ENCODE peak calls at places on chromosomes 13 and 19, in nine cellular contexts. One of them, this sample, is unnamed.

GRCh38 chr13:84131249-84131648 is 249.0 kb upstream of the SLITRK1 start:
- DNase-seq in neural progenitor cell: no peak
- DNase-seq in right atrium auricular region: no peak
- DNase-seq in GM12865: no peak
- DNase-seq in tibial artery: no peak
- DNase-seq in AG04449: no peak
- DNase-seq in endothelial cell: no peak
- DNase-seq in adrenal gland: no peak
- DNase-seq in lower leg skin: no peak
- DNase-seq in this sample: no peak

GRCh38 chr19:38564981-38565685 is 52.6 kb downstream of the MAP4K1 start:
- DNase-seq in neural progenitor cell: peak
- DNase-seq in right atrium auricular region: no peak
- DNase-seq in GM12865: peak
- DNase-seq in tibial artery: no peak
- DNase-seq in AG04449: no peak
- DNase-seq in endothelial cell: no peak
- DNase-seq in adrenal gland: no peak
- DNase-seq in lower leg skin: no peak
- DNase-seq in this sample: no peak

GRCh38 chr13:98216135-98216565 is 39.1 kb upstream of the RNF113B start:
- DNase-seq in neural progenitor cell: no peak
- DNase-seq in right atrium auricular region: no peak
- DNase-seq in GM12865: peak
- DNase-seq in tibial artery: peak
- DNase-seq in AG04449: no peak
- DNase-seq in endothelial cell: no peak
- DNase-seq in adrenal gland: peak
- DNase-seq in lower leg skin: no peak
- DNase-seq in this sample: no peak

GRCh38 chr13:41457589-41458186 is 338 bp downstream of the RGCC start:
- DNase-seq in neural progenitor cell: no peak
- DNase-seq in right atrium auricular region: no peak
- DNase-seq in GM12865: peak
- DNase-seq in tibial artery: no peak
- DNase-seq in AG04449: no peak
- DNase-seq in endothelial cell: no peak
- DNase-seq in adrenal gland: no peak
- DNase-seq in lower leg skin: no peak
- DNase-seq in this sample: peak

GRCh38 chr13:82358284-82358683 is 1524.0 kb downstream of the SLITRK1 start:
- DNase-seq in neural progenitor cell: no peak
- DNase-seq in right atrium auricular region: no peak
- DNase-seq in GM12865: no peak
- DNase-seq in tibial artery: no peak
- DNase-seq in AG04449: no peak
- DNase-seq in endothelial cell: no peak
- DNase-seq in adrenal gland: no peak
- DNase-seq in lower leg skin: no peak
- DNase-seq in this sample: no peak

GRCh38 chr19:49324801-49325491 is at the start of gene SLC6A16:
- DNase-seq in neural progenitor cell: no peak
- DNase-seq in right atrium auricular region: peak
- DNase-seq in GM12865: no peak
- DNase-seq in tibial artery: no peak
- DNase-seq in AG04449: no peak
- DNase-seq in endothelial cell: no peak
- DNase-seq in adrenal gland: no peak
- DNase-seq in lower leg skin: no peak
- DNase-seq in this sample: peak

GRCh38 chr19:41265376-41266153 is 1.4 kb downstream of the HNRNPUL1 start:
- DNase-seq in neural progenitor cell: peak
- DNase-seq in right atrium auricular region: no peak
- DNase-seq in GM12865: peak
- DNase-seq in tibial artery: no peak
- DNase-seq in AG04449: no peak
- DNase-seq in endothelial cell: peak
- DNase-seq in adrenal gland: peak
- DNase-seq in lower leg skin: peak
- DNase-seq in this sample: peak

GRCh38 chr13:27000686-27001085 is 170.9 kb downstream of the USP12 start:
- DNase-seq in neural progenitor cell: no peak
- DNase-seq in right atrium auricular region: no peak
- DNase-seq in GM12865: no peak
- DNase-seq in tibial artery: no peak
- DNase-seq in AG04449: no peak
- DNase-seq in endothelial cell: no peak
- DNase-seq in adrenal gland: no peak
- DNase-seq in lower leg skin: no peak
- DNase-seq in this sample: no peak

GRCh38 chr13:30234763-30235162 is 72.6 kb downstream of the KATNAL1 start:
- DNase-seq in neural progenitor cell: peak
- DNase-seq in right atrium auricular region: no peak
- DNase-seq in GM12865: no peak
- DNase-seq in tibial artery: no peak
- DNase-seq in AG04449: no peak
- DNase-seq in endothelial cell: no peak
- DNase-seq in adrenal gland: no peak
- DNase-seq in lower leg skin: no peak
- DNase-seq in this sample: no peak

GRCh38 chr13:51425410-51426042 is 27.3 kb downstream of the INTS6 start:
- DNase-seq in neural progenitor cell: no peak
- DNase-seq in right atrium auricular region: no peak
- DNase-seq in GM12865: no peak
- DNase-seq in tibial artery: no peak
- DNase-seq in AG04449: peak
- DNase-seq in endothelial cell: no peak
- DNase-seq in adrenal gland: no peak
- DNase-seq in lower leg skin: no peak
- DNase-seq in this sample: no peak

GRCh38 chr19:8631425-8631819 is 989 bp downstream of the NFILZ start:
- DNase-seq in neural progenitor cell: peak
- DNase-seq in right atrium auricular region: no peak
- DNase-seq in GM12865: no peak
- DNase-seq in tibial artery: no peak
- DNase-seq in AG04449: no peak
- DNase-seq in endothelial cell: no peak
- DNase-seq in adrenal gland: peak
- DNase-seq in lower leg skin: no peak
- DNase-seq in this sample: no peak

GRCh38 chr19:33609353-33609752 is 12.4 kb upstream of the CHST8 start:
- DNase-seq in neural progenitor cell: no peak
- DNase-seq in right atrium auricular region: no peak
- DNase-seq in GM12865: no peak
- DNase-seq in tibial artery: no peak
- DNase-seq in AG04449: no peak
- DNase-seq in endothelial cell: no peak
- DNase-seq in adrenal gland: no peak
- DNase-seq in lower leg skin: no peak
- DNase-seq in this sample: no peak

GRCh38 chr19:53365134-53365898 is at the start of gene ZNF525:
- DNase-seq in neural progenitor cell: peak
- DNase-seq in right atrium auricular region: peak
- DNase-seq in GM12865: peak
- DNase-seq in tibial artery: peak
- DNase-seq in AG04449: no peak
- DNase-seq in endothelial cell: peak
- DNase-seq in adrenal gland: peak
- DNase-seq in lower leg skin: peak
- DNase-seq in this sample: peak

GRCh38 chr19:55297267-55297666 is 13.5 kb downstream of the BRSK1 start:
- DNase-seq in neural progenitor cell: no peak
- DNase-seq in right atrium auricular region: no peak
- DNase-seq in GM12865: no peak
- DNase-seq in tibial artery: no peak
- DNase-seq in AG04449: no peak
- DNase-seq in endothelial cell: no peak
- DNase-seq in adrenal gland: no peak
- DNase-seq in lower leg skin: no peak
- DNase-seq in this sample: no peak

GRCh38 chr19:1945899-1946298 is 4.9 kb downstream of the CSNK1G2 start:
- DNase-seq in neural progenitor cell: peak
- DNase-seq in right atrium auricular region: no peak
- DNase-seq in GM12865: no peak
- DNase-seq in tibial artery: no peak
- DNase-seq in AG04449: no peak
- DNase-seq in endothelial cell: peak
- DNase-seq in adrenal gland: peak
- DNase-seq in lower leg skin: no peak
- DNase-seq in this sample: no peak
- TF ChIP-seq CTCF in neural progenitor cell: peak
- TF ChIP-seq CTCF in right atrium auricular region: peak
- TF ChIP-seq CTCF in GM12865: peak
- TF ChIP-seq CTCF in tibial artery: peak
- TF ChIP-seq CTCF in AG04449: peak
- TF ChIP-seq CTCF in endothelial cell: peak
- TF ChIP-seq CTCF in adrenal gland: peak
- TF ChIP-seq CTCF in lower leg skin: no peak
- TF ChIP-seq CTCF in this sample: peak

GRCh38 chr19:20077791-20078463 is at the start of gene ZNF90:
- DNase-seq in neural progenitor cell: peak
- DNase-seq in right atrium auricular region: peak
- DNase-seq in GM12865: peak
- DNase-seq in tibial artery: peak
- DNase-seq in AG04449: peak
- DNase-seq in endothelial cell: peak
- DNase-seq in adrenal gland: peak
- DNase-seq in lower leg skin: peak
- DNase-seq in this sample: peak
- TF ChIP-seq CTCF in neural progenitor cell: peak
- TF ChIP-seq CTCF in right atrium auricular region: no peak
- TF ChIP-seq CTCF in GM12865: no peak
- TF ChIP-seq CTCF in tibial artery: no peak
- TF ChIP-seq CTCF in AG04449: peak
- TF ChIP-seq CTCF in endothelial cell: no peak
- TF ChIP-seq CTCF in adrenal gland: no peak
- TF ChIP-seq CTCF in lower leg skin: no peak
- TF ChIP-seq CTCF in this sample: peak

GRCh38 chr13:45047394-45048328 is 58.3 kb downstream of the GPALPP1 start:
- DNase-seq in neural progenitor cell: peak
- DNase-seq in right atrium auricular region: peak
- DNase-seq in GM12865: peak
- DNase-seq in tibial artery: peak
- DNase-seq in AG04449: peak
- DNase-seq in endothelial cell: peak
- DNase-seq in adrenal gland: peak
- DNase-seq in lower leg skin: peak
- DNase-seq in this sample: peak
- TF ChIP-seq CTCF in neural progenitor cell: peak
- TF ChIP-seq CTCF in right atrium auricular region: peak
- TF ChIP-seq CTCF in GM12865: peak
- TF ChIP-seq CTCF in tibial artery: peak
- TF ChIP-seq CTCF in AG04449: peak
- TF ChIP-seq CTCF in endothelial cell: peak
- TF ChIP-seq CTCF in adrenal gland: peak
- TF ChIP-seq CTCF in lower leg skin: no peak
- TF ChIP-seq CTCF in this sample: peak

DNA sequence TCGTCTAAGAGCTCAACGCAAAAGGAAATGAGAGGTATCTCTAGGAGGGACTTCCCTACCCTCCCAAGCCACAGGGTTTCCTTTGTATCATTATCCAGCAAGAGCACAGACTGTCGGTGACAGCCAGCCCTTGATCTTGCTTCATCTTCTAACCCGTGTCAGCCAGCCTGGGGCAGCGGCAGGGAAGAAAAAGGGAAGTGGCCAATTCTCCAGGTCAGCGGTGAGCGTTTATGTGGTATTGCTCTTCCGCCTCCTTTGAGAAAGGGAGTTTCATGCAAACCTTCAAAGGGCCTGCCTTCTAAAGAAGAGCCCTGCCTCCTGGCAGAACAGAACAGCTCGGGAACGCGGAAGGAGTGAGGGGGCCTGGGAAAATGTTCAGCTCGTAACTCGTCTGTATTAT is 41.9 kb downstream of the EFNB2 start:
- DNase-seq in neural progenitor cell: no peak
- DNase-seq in right atrium auricular region: no peak
- DNase-seq in GM12865: peak
- DNase-seq in tibial artery: peak
- DNase-seq in AG04449: no peak
- DNase-seq in endothelial cell: no peak
- DNase-seq in adrenal gland: no peak
- DNase-seq in lower leg skin: no peak
- DNase-seq in this sample: peak
- TF ChIP-seq CTCF in neural progenitor cell: no peak
- TF ChIP-seq CTCF in right atrium auricular region: no peak
- TF ChIP-seq CTCF in GM12865: no peak
- TF ChIP-seq CTCF in tibial artery: no peak
- TF ChIP-seq CTCF in AG04449: no peak
- TF ChIP-seq CTCF in endothelial cell: no peak
- TF ChIP-seq CTCF in adrenal gland: no peak
- TF ChIP-seq CTCF in lower leg skin: no peak
- TF ChIP-seq CTCF in this sample: no peak

This sample was measured in GM10248.